ENCODE peak calls at places on chromosome 15, in nine cellular contexts. A is foreskin fibroblast; L is non-pigmented ciliary epithelial cell; U is erythroblast; E is occipital lobe; C is GF-D8; S is T-helper 1 cell; O is cardiac fibroblast; D is stimulated activated CD4-positive, alpha-beta T cell treated with anti-CD3 and anti-CD28 coated beads, Interleukin-1b, Interleukin-23, amount 100 ng/mL, for 24 hours. T is an unnamed sample.

GRCh38 chr15:51861557-51862350 is 32.3 kb downstream of the TMOD3 start:
- DNase-seq in A (no peak), C (no peak), D (peak; percentile 33), O (no peak), L (no peak), E (no peak), U (no peak), S (peak; percentile 42), T (no peak)

GRCh38 chr15:76962337-76963013 is 30.9 kb downstream of the RCN2 start:
- DNase-seq in O (no peak), U (no peak), C (no peak), A (no peak), S (no peak), E (no peak), L (no peak), D (no peak), T (no peak)

GRCh38 chr15:35757790-35758189 is 211.8 kb upstream of the DPH6 start:
- DNase-seq in L (no peak), U (no peak), O (no peak), E (no peak), D (no peak), C (no peak), S (no peak), A (no peak), T (no peak)

GRCh38 chr15:58378241-58379085 is 53.3 kb upstream of the LIPC start:
- DNase-seq in A (peak; percentile 56), C (no peak), S (no peak), U (no peak), O (peak; percentile 62), D (no peak), L (no peak), E (no peak), T (no peak)

GRCh38 chr15:101303408-101303807 is 8.4 kb upstream of the SNRPA1 start:
- DNase-seq in E (no peak), D (no peak), U (no peak), O (no peak), L (no peak), S (no peak), A (no peak), C (no peak), T (no peak)

GRCh38 chr15:34514251-34514760 is 69.1 kb downstream of the GOLGA8B start:
- DNase-seq in D (no peak), E (peak; percentile 26), O (no peak), U (peak; percentile 51), A (peak; percentile 50), L (no peak), S (no peak), C (peak; percentile 14), T (peak; percentile 69)

GRCh38 chr15:24752354-24752753 is 76.8 kb downstream of the NPAP1 start:
- DNase-seq in D (no peak), U (no peak), C (no peak), L (no peak), E (no peak), O (no peak), A (no peak), S (no peak), T (no peak)

GRCh38 chr15:88243156-88243555 is 13.4 kb downstream of the NTRK3 start:
- DNase-seq in E (no peak), U (no peak), D (no peak), A (no peak), C (no peak), O (no peak), L (no peak), S (no peak), T (no peak)

GRCh38 chr15:66145242-66146182 is 108.0 kb downstream of the MEGF11 start:
- DNase-seq in E (no peak), S (no peak), D (no peak), A (no peak), O (no peak), C (peak; percentile 68), L (no peak), U (no peak), T (no peak)

T was measured in D341Med.